ENCODE peak calls at places on chromosomes 13 and 19, in seven cellular contexts. S, E, Y, G, Q, M and L are unnamed samples.

GRCh38 chr13:93480553-93481106 is 254.0 kb downstream of the GPC6 start:
- DNase-seq in S (no peak), E (no peak), Y (no peak), G (no peak), Q (no peak), M (no peak), L (no peak)

GRCh38 chr19:51194527-51195315 is 30.2 kb upstream of the CD33 start:
- DNase-seq in S (no peak), E (no peak), Y (no peak), G (no peak), Q (no peak), M (no peak), L (no peak)

GRCh38 chr13:45615501-45616101 is at the start of gene ERICH6B:
- DNase-seq in S (no peak), E (peak), Y (peak), G (no peak), Q (peak), M (no peak), L (no peak)

GRCh38 chr13:108220042-108220441 is 1.9 kb downstream of the ABHD13 start:
- DNase-seq in S (no peak), E (no peak), Y (peak), G (no peak), Q (no peak), M (no peak), L (no peak)

GRCh38 chr19:49272204-49272603 is 52.8 kb downstream of the SLC6A16 start:
- DNase-seq in S (peak), E (no peak), Y (no peak), G (no peak), Q (peak), M (peak), L (no peak)

GRCh38 chr19:35295453-35295791 is 3.5 kb downstream of the MAG start:
- DNase-seq in S (no peak), E (no peak), Y (no peak), G (no peak), Q (no peak), M (no peak), L (no peak)

GRCh38 chr13:111241006-111241755 is 79.3 kb upstream of the TEX29 start:
- DNase-seq in S (no peak), E (no peak), Y (no peak), G (no peak), Q (no peak), M (no peak), L (no peak)

GRCh38 chr19:44808463-44809371 is at the start of gene BCAM:
- DNase-seq in S (no peak), E (peak), Y (peak), G (no peak), Q (peak), M (peak), L (no peak)

GRCh38 chr19:54029930-54030490 is 33.7 kb downstream of the VSTM1 start:
- DNase-seq in S (peak), E (no peak), Y (peak), G (peak), Q (peak), M (no peak), L (no peak)

GRCh38 chr19:41714598-41714997 is 6.2 kb downstream of the CEACAM5 start:
- DNase-seq in S (no peak), E (no peak), Y (no peak), G (no peak), Q (no peak), M (no peak), L (no peak)

GRCh38 chr13:74134777-74135305 is 637 bp upstream of the KLF12 start:
- DNase-seq in S (no peak), E (peak), Y (peak), G (peak), Q (peak), M (no peak), L (no peak)

GRCh38 chr13:112574476-112575294 is 13.3 kb downstream of the TUBGCP3 start:
- DNase-seq in S (no peak), E (no peak), Y (no peak), G (no peak), Q (no peak), M (no peak), L (no peak)

GRCh38 chr13:40565282-40566148 is 100.9 kb downstream of the FOXO1 start:
- DNase-seq in S (no peak), E (no peak), Y (no peak), G (no peak), Q (peak), M (no peak), L (no peak)

GRCh38 chr19:43229315-43229714 is 23.9 kb upstream of the PSG4 start:
- DNase-seq in S (no peak), E (no peak), Y (no peak), G (no peak), Q (peak), M (no peak), L (no peak)

GRCh38 chr13:45492538-45492937 is 27.8 kb downstream of the COG3 start:
- DNase-seq in S (peak), E (no peak), Y (no peak), G (no peak), Q (peak), M (no peak), L (no peak)

GRCh38 chr19:11699931-11700794 is 38.6 kb downstream of the ZNF823 start:
- DNase-seq in S (peak), E (no peak), Y (peak), G (peak), Q (peak), M (no peak), L (peak)

GRCh38 chr13:30618186-30618937 is 642 bp downstream of the USPL1 start:
- DNase-seq in S (no peak), E (no peak), Y (peak), G (peak), Q (no peak), M (no peak), L (no peak)

GRCh38 chr19:51971624-51972023 is 15.0 kb downstream of the ZNF350 start:
- DNase-seq in S (no peak), E (no peak), Y (no peak), G (peak), Q (no peak), M (no peak), L (no peak)

GRCh38 chr13:98791611-98792010 is 39.1 kb upstream of the SLC15A1 start:
- DNase-seq in S (no peak), E (no peak), Y (no peak), G (no peak), Q (no peak), M (no peak), L (no peak)

GRCh38 chr13:28679628-28680027 is 20.7 kb downstream of the POMP start:
- DNase-seq in S (no peak), E (no peak), Y (peak), G (no peak), Q (no peak), M (no peak), L (no peak)

GRCh38 chr13:41284512-41285288 is 21.3 kb upstream of the MTRF1 start:
- DNase-seq in S (no peak), E (no peak), Y (no peak), G (no peak), Q (peak), M (peak), L (peak)

GRCh38 chr19:58059003-58059671 is at the start of gene ZNF135:
- DNase-seq in S (peak), E (peak), Y (peak), G (peak), Q (peak), M (no peak), L (peak)

GRCh38 chr13:51734786-51735185 is 69.2 kb downstream of the DHRS12 start:
- DNase-seq in S (peak), E (no peak), Y (no peak), G (no peak), Q (peak), M (no peak), L (no peak)

GRCh38 chr13:51027644-51028043 is 83.4 kb downstream of the C13orf42 start:
- DNase-seq in S (no peak), E (no peak), Y (no peak), G (no peak), Q (no peak), M (no peak), L (no peak)

GRCh38 chr19:754530-754929 is 3.6 kb downstream of the MISP start:
- DNase-seq in S (no peak), E (no peak), Y (no peak), G (no peak), Q (no peak), M (no peak), L (no peak)

GRCh38 chr19:6481541-6482342 is at the start of gene DENND1C:
- DNase-seq in S (no peak), E (no peak), Y (peak), G (peak), Q (no peak), M (no peak), L (no peak)

GRCh38 chr19:15640294-15640903 is at the start of gene CYP4F3:
- DNase-seq in S (no peak), E (peak), Y (peak), G (no peak), Q (peak), M (no peak), L (no peak)

GRCh38 chr13:22256111-22256639 is 585.3 kb downstream of the FGF9 start:
- DNase-seq in S (no peak), E (no peak), Y (no peak), G (no peak), Q (no peak), M (no peak), L (no peak)

GRCh38 chr19:56136362-56136761 is 4.7 kb upstream of the ZNF444 start:
- DNase-seq in S (no peak), E (no peak), Y (no peak), G (no peak), Q (no peak), M (no peak), L (no peak)

GRCh38 chr19:6103217-6103644 is 7.1 kb downstream of the RFX2 start:
- DNase-seq in S (peak), E (peak), Y (no peak), G (no peak), Q (peak), M (peak), L (peak)